ENCODE peak calls at places on chromosomes 4 and X, in nine cellular contexts. G is fibroblast of mammary gland, D is Calu3, X is MCF 10A, S is progenitor cell of endocrine pancreas, R is cardiac muscle cell, V is right lobe of liver, F is AG09319, W is mesothelial cell of epicardium. U is an unnamed sample.

GRCh38 chr4:120923201-120923522 is 636 bp upstream of the PRDM5 start:
- DNase-seq in X (no peak), R (no peak), G (no peak), W (no peak), V (no peak), F (no peak), D (no peak), S (no peak), U (peak)

GRCh38 chr4:76023381-76023780 is at the start of gene CXCL10:
- DNase-seq in V (no peak), D (no peak), W (no peak), S (no peak), X (peak), F (no peak), G (no peak), R (no peak), U (no peak)

GRCh38 chr4:83340692-83341343 is 6.2 kb upstream of the HPSE start:
- DNase-seq in V (no peak), G (no peak), X (no peak), D (no peak), F (no peak), S (no peak), W (no peak), R (no peak), U (peak)

GRCh38 chr4:1243451-1244080 is 5.4 kb downstream of the CTBP1 start:
- DNase-seq in X (no peak), G (peak), D (peak), F (no peak), W (no peak), R (no peak), V (peak), S (peak), U (no peak)

GRCh38 chr4:165700855-165701254 is 172.2 kb upstream of the TLL1 start:
- DNase-seq in W (no peak), G (no peak), R (no peak), F (no peak), D (no peak), S (no peak), V (no peak), X (peak), U (peak)

GRCh38 chr4:142314183-142314582 is 531.9 kb downstream of the INPP4B start:
- DNase-seq in R (no peak), V (no peak), D (no peak), S (no peak), G (no peak), X (no peak), F (no peak), W (no peak), U (no peak)

GRCh38 chr4:53596901-53597300 is 5.6 kb upstream of the LNX1 start:
- DNase-seq in R (no peak), G (no peak), F (no peak), S (no peak), W (no peak), D (no peak), X (no peak), V (no peak), U (no peak)

GRCh38 chr4:87042986-87043820 is 108.4 kb downstream of the AFF1 start:
- DNase-seq in S (no peak), W (no peak), V (no peak), X (no peak), R (no peak), G (no peak), D (no peak), F (no peak), U (no peak)

GRCh38 chr4:123767801-123768200 is 371.2 kb downstream of the SPRY1 start:
- DNase-seq in V (no peak), X (no peak), R (no peak), D (no peak), G (no peak), W (no peak), F (no peak), S (no peak), U (no peak)

GRCh38 chrX:72062890-72063289 is 68.8 kb downstream of the RTL5 start:
- DNase-seq in W (no peak), X (no peak), D (no peak), S (no peak), G (peak), R (peak), V (no peak), F (no peak), U (no peak)

GRCh38 chr4:128544277-128544676 is 256.7 kb upstream of the PGRMC2 start:
- DNase-seq in F (no peak), R (no peak), G (no peak), S (no peak), X (no peak), W (no peak), D (no peak), V (no peak), U (no peak)

GRCh38 chrX:86348669-86349068 is 200.4 kb downstream of the DACH2 start:
- DNase-seq in X (peak), R (no peak), V (no peak), W (no peak), S (no peak), D (no peak), F (no peak), G (no peak), U (no peak)

GRCh38 chr4:108010167-108010566 is 20.5 kb downstream of the HADH start:
- DNase-seq in F (no peak), S (no peak), D (no peak), V (no peak), G (peak), R (no peak), X (no peak), W (no peak), U (no peak)

GRCh38 chr4:131632877-131633276 is 1516.2 kb upstream of the PCDH10 start:
- DNase-seq in X (no peak), W (no peak), V (no peak), S (no peak), F (no peak), D (no peak), R (no peak), G (no peak), U (no peak)

GRCh38 chr4:127997534-127998388 is 32.6 kb downstream of the ABHD18 start:
- DNase-seq in D (no peak), W (no peak), V (no peak), F (no peak), X (peak), S (no peak), R (peak), G (peak), U (peak)

GRCh38 chr4:20028694-20029093 is 223.0 kb upstream of the SLIT2 start:
- DNase-seq in G (peak), W (no peak), F (no peak), S (no peak), R (no peak), D (no peak), V (no peak), X (peak), U (no peak)

GRCh38 chrX:121902463-121902862 is 855.1 kb downstream of the GLUD2 start:
- DNase-seq in S (no peak), V (no peak), F (no peak), G (no peak), R (peak), X (peak), D (no peak), W (no peak), U (no peak)

GRCh38 chr4:37648084-37648817 is 37.9 kb downstream of the RELL1 start:
- DNase-seq in G (peak), R (peak), W (no peak), D (peak), X (peak), V (peak), F (peak), S (peak), U (no peak)

DNA sequence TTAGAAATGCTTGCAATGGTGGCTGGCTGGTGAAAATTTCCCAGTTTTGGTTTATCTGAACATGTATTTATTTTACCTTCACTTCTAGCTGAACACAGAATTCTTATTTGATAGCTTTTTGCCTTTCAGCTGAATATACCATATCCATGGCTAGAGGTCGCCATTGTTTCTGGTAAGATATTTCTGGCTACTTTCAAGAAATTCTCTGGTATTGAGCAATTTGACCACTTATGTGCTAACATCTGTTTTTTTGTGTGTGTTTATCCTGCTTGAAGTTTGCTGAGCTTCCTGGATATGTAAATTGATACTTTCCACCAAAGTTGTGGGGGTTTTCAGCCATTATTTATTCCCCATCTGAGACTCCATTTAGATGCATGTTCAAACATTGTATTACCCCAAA is 75.4 kb downstream of the FBXW7 start:
- DNase-seq in V (no peak), F (peak), D (peak), S (no peak), R (peak), W (no peak), X (peak), G (peak), U (no peak)
- TF ChIP-seq CTCF in V (peak), F (peak), D (no peak), S (no peak), R (peak), W (no peak), X (peak), G (peak), U (no peak)

GRCh38 chrX:17585006-17585405 is 152.3 kb upstream of the SCML1 start:
- DNase-seq in W (no peak), S (no peak), G (no peak), D (no peak), R (no peak), V (no peak), X (no peak), F (no peak), U (no peak)
- TF ChIP-seq CTCF in W (no peak), S (no peak), G (no peak), D (no peak), R (no peak), V (no peak), X (no peak), F (no peak), U (no peak)

DNA sequence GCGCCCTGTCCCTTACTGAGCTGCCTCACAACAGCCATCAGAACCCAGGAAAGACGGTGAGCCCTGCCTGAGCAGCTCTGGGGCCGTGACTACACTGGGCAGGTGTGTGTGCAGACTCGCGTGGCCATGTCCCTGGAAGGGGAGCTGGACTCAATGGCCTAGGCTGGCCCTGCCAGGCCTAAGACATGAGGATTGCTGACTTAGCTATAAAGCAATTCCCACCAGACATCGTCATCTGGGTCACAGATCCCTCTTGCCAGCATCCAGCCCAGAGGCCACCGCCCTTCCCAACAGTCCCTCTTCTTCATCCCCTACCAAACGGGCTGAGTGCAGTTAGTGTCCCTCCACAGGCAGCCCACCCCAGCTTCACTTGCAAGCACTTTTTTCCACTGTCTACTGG is 3.7 kb downstream of the NAA10 start:
- DNase-seq in V (no peak), X (no peak), S (no peak), F (no peak), D (no peak), G (no peak), W (no peak), R (no peak), U (no peak)
- TF ChIP-seq CTCF in V (no peak), X (no peak), S (no peak), F (no peak), D (no peak), G (no peak), W (no peak), R (no peak), U (no peak)

DNA sequence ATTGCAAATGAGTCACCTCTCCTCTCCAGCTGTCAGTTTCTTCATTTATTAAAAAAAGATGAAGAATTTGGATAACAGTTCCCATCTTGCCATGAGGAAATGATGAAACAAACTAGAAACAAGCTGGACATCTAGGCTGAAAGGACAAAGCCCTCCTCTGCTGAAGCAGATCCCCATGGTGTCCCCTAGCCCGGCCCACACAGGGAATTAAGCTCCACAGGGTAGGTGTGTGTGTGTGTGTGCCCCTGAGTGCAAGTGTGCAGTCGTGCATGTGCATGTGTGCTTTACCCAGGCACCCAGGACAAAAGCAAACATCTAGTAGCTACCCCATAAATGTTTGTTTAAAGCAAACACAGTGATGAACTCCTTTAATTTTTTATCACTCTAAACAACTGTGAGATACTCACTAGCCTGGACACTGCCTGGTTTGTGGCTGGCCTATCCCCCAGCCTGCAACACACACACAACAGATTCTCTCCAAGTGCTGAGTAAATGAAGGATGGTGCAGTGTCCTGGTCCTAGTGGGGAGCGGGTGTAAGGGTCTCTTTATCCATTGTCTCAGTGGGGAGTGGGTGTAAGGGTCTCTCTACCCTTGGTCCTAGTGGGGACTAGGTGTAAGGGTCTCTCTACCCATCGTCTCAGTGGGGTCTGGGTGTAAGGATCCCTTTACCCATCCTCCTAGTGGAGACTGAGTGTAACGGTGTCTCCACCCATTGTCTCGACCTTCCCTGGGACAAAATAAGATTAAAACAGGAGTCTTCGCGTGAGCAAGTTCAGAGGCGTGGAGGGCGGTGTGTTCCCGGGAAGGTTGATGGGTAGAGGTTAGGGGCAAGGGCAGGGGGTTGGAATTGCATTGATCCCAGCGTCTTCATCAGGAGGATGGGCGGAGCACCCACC is 688 bp upstream of the EVC start:
- DNase-seq in G (no peak), R (peak), V (no peak), W (no peak), D (no peak), F (no peak), S (no peak), X (peak), U (no peak)
- TF ChIP-seq CTCF in G (peak), R (peak), V (no peak), W (no peak), D (no peak), F (peak), S (peak), X (peak), U (no peak)

GRCh38 chr4:206054-206453 is 81.8 kb downstream of the ZNF718 start:
- DNase-seq in D (no peak), W (no peak), F (no peak), R (no peak), X (no peak), S (no peak), G (no peak), V (no peak), U (no peak)
- TF ChIP-seq CTCF in D (no peak), W (no peak), F (no peak), R (no peak), X (no peak), S (no peak), G (no peak), V (no peak), U (no peak)

GRCh38 chrX:2373615-2374014 is 127.2 kb downstream of the DHRSX start:
- DNase-seq in G (no peak), F (no peak), X (no peak), W (no peak), R (no peak), V (no peak), D (no peak), S (no peak), U (no peak)

GRCh38 chrX:2370436-2370835 is 130.3 kb downstream of the DHRSX start:
- DNase-seq in S (no peak), V (no peak), R (peak), X (no peak), D (no peak), G (no peak), W (no peak), F (peak), U (no peak)

GRCh38 chrX:2376166-2376565 is 124.6 kb downstream of the DHRSX start:
- DNase-seq in X (no peak), D (no peak), S (no peak), R (no peak), V (no peak), F (no peak), W (no peak), G (no peak), U (no peak)

GRCh38 chrX:2374086-2374485 is 126.7 kb downstream of the DHRSX start:
- DNase-seq in W (no peak), F (peak), D (no peak), S (no peak), G (peak), X (no peak), V (no peak), R (peak), U (no peak)

DNA sequence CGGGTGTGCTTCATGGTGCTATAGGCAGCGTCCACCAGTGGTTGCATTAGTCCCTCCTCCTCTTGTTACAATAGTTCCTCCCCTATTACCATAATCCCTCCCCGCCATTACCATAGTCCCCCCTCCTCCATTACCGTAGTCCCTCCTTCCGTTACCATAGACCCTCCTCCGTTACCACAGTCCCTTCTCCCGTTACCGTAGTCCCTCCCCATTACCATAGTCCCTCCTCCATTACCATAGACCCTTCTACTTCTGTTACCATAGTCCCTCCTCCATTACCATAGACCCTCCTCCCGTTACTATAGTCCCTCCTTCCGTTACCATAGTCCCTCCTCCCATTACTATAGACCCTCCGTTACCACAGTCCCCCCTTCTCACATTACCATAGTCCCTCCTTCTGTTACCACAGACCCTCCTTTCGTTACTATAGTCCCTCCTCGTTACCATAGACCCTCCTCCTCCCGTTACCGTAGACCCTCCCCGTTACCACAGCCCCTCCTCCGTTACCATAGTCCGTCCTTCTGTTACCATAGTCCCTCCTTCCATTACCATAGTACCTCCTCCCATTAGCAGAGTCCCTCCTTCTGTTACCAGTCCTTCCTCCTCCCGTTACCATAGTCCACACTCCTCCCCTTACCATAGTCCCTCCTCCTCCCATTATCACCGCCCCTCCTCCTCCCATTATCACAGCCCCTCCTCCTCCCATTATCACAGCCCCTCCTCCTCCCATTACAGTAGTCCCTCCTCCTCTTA is 129.6 kb downstream of the DHRSX start:
- DNase-seq in S (no peak), G (no peak), F (no peak), W (no peak), R (peak), X (no peak), V (no peak), D (no peak), U (no peak)
- TF ChIP-seq CTCF in S (no peak), G (no peak), F (no peak), W (no peak), R (no peak), X (no peak), V (no peak), D (no peak), U (no peak)

GRCh38 chr4:4602468-4602867 is 60.6 kb upstream of the STX18 start:
- DNase-seq in V (no peak), R (no peak), W (no peak), X (no peak), S (no peak), D (no peak), G (no peak), F (no peak), U (no peak)
- TF ChIP-seq CTCF in V (no peak), R (no peak), W (no peak), X (no peak), S (no peak), D (no peak), G (no peak), F (no peak), U (no peak)

GRCh38 chr4:74932832-74933561 is at the start of gene PARM1:
- DNase-seq in S (peak), R (peak), V (peak), W (peak), X (peak), G (peak), F (peak), D (peak), U (peak)
- TF ChIP-seq CTCF in S (peak), R (peak), V (peak), W (peak), X (peak), G (peak), F (peak), D (peak), U (no peak)